ENCODE peak calls at places on chromosomes 5 and 9, in seven cellular contexts. T, U, L, R, S, Z and K are unnamed samples. For H3K9me3 and H3K4me1, the result is how much of the 10 kb centered on the place peaks cover.

GRCh38 chr5:147464211-147464610 is 45.7 kb downstream of the DPYSL3 start:
- DNase-seq in T (no peak), U (no peak), L (peak), R (no peak), S (no peak), Z (no peak), K (no peak)

GRCh38 chr5:180938294-180938693 is 39.3 kb downstream of the BTNL8 start:
- DNase-seq in T (no peak), U (no peak), L (no peak), R (no peak), S (no peak), Z (no peak), K (no peak)

GRCh38 chr9:134870746-134871667 is 9.6 kb upstream of the FCN2 start:
- DNase-seq in T (no peak), U (no peak), L (no peak), R (peak), S (no peak), Z (no peak), K (no peak)

GRCh38 chr9:124284237-124284831 is 26.6 kb downstream of the NEK6 start:
- DNase-seq in T (no peak), U (peak), L (no peak), R (no peak), S (peak), Z (no peak), K (peak)

GRCh38 chr5:145237843-145238242 is 597.3 kb downstream of the PRELID2 start:
- DNase-seq in T (no peak), U (peak), L (peak), R (no peak), S (peak), Z (no peak), K (no peak)

GRCh38 chr9:89606049-89606481 is 1.3 kb downstream of the GADD45G start:
- DNase-seq in T (peak), U (peak), L (no peak), R (peak), S (peak), Z (no peak), K (peak)

GRCh38 chr9:76926324-76926731 is 20.4 kb upstream of the PRUNE2 start:
- DNase-seq in T (no peak), U (peak), L (no peak), R (no peak), S (peak), Z (no peak), K (no peak)

GRCh38 chr9:91812191-91812590 is 137.8 kb downstream of the ROR2 start:
- DNase-seq in T (no peak), U (no peak), L (no peak), R (no peak), S (no peak), Z (no peak), K (no peak)

GRCh38 chr5:99104538-99105132 is 175.8 kb upstream of the CHD1 start:
- DNase-seq in T (no peak), U (peak), L (peak), R (no peak), S (peak), Z (no peak), K (no peak)

GRCh38 chr5:27450607-27451006 is 412.2 kb upstream of the CDH9 start:
- DNase-seq in T (no peak), U (no peak), L (no peak), R (no peak), S (no peak), Z (no peak), K (no peak)

GRCh38 chr5:179908528-179908927 is 831 bp upstream of the TBC1D9B start:
- DNase-seq in T (no peak), U (no peak), L (peak), R (no peak), S (no peak), Z (no peak), K (no peak)

GRCh38 chr5:143570989-143571388 is 167.5 kb upstream of the NR3C1 start:
- DNase-seq in T (no peak), U (no peak), L (no peak), R (no peak), S (no peak), Z (no peak), K (no peak)

GRCh38 chr5:177402271-177403043 is 2.0 kb upstream of the PFN3 start:
- DNase-seq in T (peak), U (peak), L (no peak), R (peak), S (peak), Z (peak), K (peak)

GRCh38 chr5:95572016-95572415 is 17.1 kb downstream of the ARSK start:
- DNase-seq in T (no peak), U (no peak), L (no peak), R (no peak), S (peak), Z (no peak), K (no peak)

GRCh38 chr9:91746904-91747303 is 203.1 kb downstream of the ROR2 start:
- DNase-seq in T (no peak), U (peak), L (no peak), R (no peak), S (peak), Z (no peak), K (no peak)

GRCh38 chr5:39424751-39425524 is at the start of gene DAB2:
- DNase-seq in T (peak), U (peak), L (no peak), R (peak), S (peak), Z (peak), K (peak)

GRCh38 chr5:39427633-39428032 is 2.9 kb upstream of the DAB2 start:
- DNase-seq in T (no peak), U (no peak), L (no peak), R (no peak), S (no peak), Z (no peak), K (no peak)

GRCh38 chr5:39428639-39429038 is 3.9 kb upstream of the DAB2 start:
- DNase-seq in T (no peak), U (no peak), L (no peak), R (no peak), S (peak), Z (no peak), K (no peak)

GRCh38 chr5:39426136-39426535 is 1.4 kb upstream of the DAB2 start:
- DNase-seq in T (no peak), U (no peak), L (no peak), R (no peak), S (no peak), Z (no peak), K (no peak)

GRCh38 chr5:39427225-39427624 is 2.4 kb upstream of the DAB2 start:
- DNase-seq in T (no peak), U (peak), L (no peak), R (no peak), S (peak), Z (no peak), K (no peak)
- H3K9me3 ChIP-seq in T (under half), U (under half), L (under half), R (under half), S (under half), Z (under half), K (under half)

DNA sequence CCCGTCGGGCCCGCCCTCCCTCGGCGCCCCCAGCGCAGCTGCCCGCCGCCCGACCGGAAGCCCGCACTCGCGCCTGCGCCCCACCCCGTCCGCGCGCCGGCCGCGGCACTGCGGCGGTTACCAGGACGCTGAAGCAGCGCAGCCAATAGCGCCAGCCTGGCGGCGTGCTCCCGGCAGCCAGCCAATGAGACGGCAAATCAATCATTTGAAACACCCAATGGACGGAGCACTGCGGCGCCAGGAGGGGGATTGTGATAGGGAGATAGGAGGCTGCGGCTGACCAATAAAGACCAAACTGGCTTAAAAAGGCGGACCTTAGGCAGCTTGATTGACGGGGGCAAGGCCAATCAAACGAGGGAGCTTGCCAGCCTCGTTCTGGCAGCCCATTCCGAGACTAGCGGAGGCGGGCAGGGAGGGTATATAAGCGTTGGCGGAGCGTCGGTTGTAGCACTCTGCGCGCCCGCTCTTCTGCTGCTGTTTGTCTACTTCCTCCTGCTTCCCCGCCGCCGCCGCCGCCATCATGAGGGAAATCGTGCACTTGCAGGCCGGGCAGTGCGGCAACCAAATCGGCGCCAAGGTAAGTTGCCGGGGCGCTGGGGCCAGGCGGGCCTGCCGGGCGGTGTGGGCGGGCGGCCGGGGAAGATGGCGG is at the start of gene TUBB4B:
- DNase-seq in T (peak), U (peak), L (peak), R (peak), S (peak), Z (peak), K (peak)
- TF ChIP-seq CTCF in T (no peak), U (no peak), L (no peak), R (no peak), S (no peak), Z (no peak), K (peak)

GRCh38 chr9:136882109-136882946 is 4.0 kb upstream of the TRAF2 start:
- DNase-seq in T (peak), U (peak), L (peak), R (no peak), S (peak), Z (peak), K (no peak)

GRCh38 chr9:136889858-136890257 is 3.5 kb downstream of the TRAF2 start:
- DNase-seq in T (no peak), U (no peak), L (no peak), R (no peak), S (no peak), Z (no peak), K (no peak)

GRCh38 chr9:136886610-136887597 is 588 bp downstream of the TRAF2 start:
- DNase-seq in T (no peak), U (no peak), L (peak), R (no peak), S (peak), Z (no peak), K (no peak)

GRCh38 chr9:136888454-136888853 is 2.1 kb downstream of the TRAF2 start:
- DNase-seq in T (no peak), U (no peak), L (no peak), R (no peak), S (no peak), Z (no peak), K (no peak)

GRCh38 chr9:136885950-136886578 is at the start of gene TRAF2:
- DNase-seq in T (peak), U (peak), L (peak), R (peak), S (peak), Z (peak), K (peak)
- H3K4me1 ChIP-seq in T (under half), U (under half), L (under half), R (under half), S (under half), Z (under half), K (under half)

GRCh38 chr5:150901446-150901845 is 3.3 kb downstream of the ZNF300 start:
- DNase-seq in T (no peak), U (no peak), L (no peak), R (no peak), S (no peak), Z (no peak), K (no peak)

GRCh38 chr5:150895431-150896428 is 9.1 kb downstream of the ZNF300 start:
- DNase-seq in T (no peak), U (no peak), L (no peak), R (no peak), S (no peak), Z (no peak), K (no peak)
- H3K9me3 ChIP-seq in T (half or more), U (half or more), L (half or more), R (half or more), S (under half), Z (half or more), K (half or more)

GRCh38 chr5:130912088-130912487 is 253.0 kb downstream of the HINT1 start:
- DNase-seq in T (no peak), U (no peak), L (no peak), R (no peak), S (no peak), Z (no peak), K (no peak)
- TF ChIP-seq CTCF in T (no peak), U (no peak), L (peak), R (no peak), S (no peak), Z (peak), K (no peak)

GRCh38 chr5:111735829-111736228 is 21.2 kb downstream of the NREP start:
- DNase-seq in T (peak), U (peak), L (no peak), R (no peak), S (peak), Z (no peak), K (no peak)
- H3K4me1 ChIP-seq in T (under half), U (half or more), L (under half), R (under half), S (under half), Z (under half), K (under half)